ENCODE peak calls at places on chromosomes 3 and 15, in nine cellular contexts. H, W, M, L, O, I, X, Z and K are unnamed samples.

GRCh38 chr3:184559336-184559735 is 2.2 kb upstream of the EPHB3 start:
- DNase-seq in H (no peak), W (no peak), M (peak; percentile 93), L (no peak), O (no peak), I (no peak), X (no peak), Z (peak; percentile 60), K (no peak)

GRCh38 chr3:71797455-71797854 is 12.5 kb upstream of the PROK2 start:
- DNase-seq in H (no peak), W (no peak), M (no peak), L (no peak), O (no peak), I (no peak), X (no peak), Z (no peak), K (no peak)

GRCh38 chr3:115423170-115423569 is 200.1 kb upstream of the GAP43 start:
- DNase-seq in H (no peak), W (no peak), M (no peak), L (no peak), O (no peak), I (no peak), X (no peak), Z (no peak), K (no peak)

GRCh38 chr3:108062051-108062450 is 28.8 kb downstream of the CD47 start:
- DNase-seq in H (no peak), W (no peak), M (no peak), L (no peak), O (peak; percentile 78), I (no peak), X (no peak), Z (no peak), K (peak; percentile 11)

GRCh38 chr3:161915283-161915682 is 418.7 kb downstream of the OTOL1 start:
- DNase-seq in H (no peak), W (no peak), M (peak; percentile 31), L (no peak), O (peak; percentile 33), I (no peak), X (no peak), Z (no peak), K (no peak)

GRCh38 chr3:9180764-9181117 is 68.7 kb downstream of the SRGAP3 start:
- DNase-seq in H (no peak), W (no peak), M (no peak), L (no peak), O (peak; percentile 53), I (no peak), X (no peak), Z (no peak), K (no peak)

GRCh38 chr3:129745253-129745652 is 138.8 kb upstream of the PLXND1 start:
- DNase-seq in H (no peak), W (no peak), M (no peak), L (no peak), O (no peak), I (no peak), X (no peak), Z (no peak), K (no peak)

GRCh38 chr3:148958681-148959080 is 32.7 kb upstream of the GYG1 start:
- DNase-seq in H (no peak), W (no peak), M (no peak), L (no peak), O (no peak), I (no peak), X (no peak), Z (no peak), K (no peak)

GRCh38 chr3:78857494-78858111 is 910.2 kb downstream of the ROBO1 start:
- DNase-seq in H (peak; percentile 22), W (no peak), M (no peak), L (peak; percentile 3), O (no peak), I (no peak), X (no peak), Z (no peak), K (no peak)

GRCh38 chr3:19711160-19711782 is 222.7 kb downstream of the EFHB start:
- DNase-seq in H (no peak), W (no peak), M (no peak), L (no peak), O (no peak), I (no peak), X (no peak), Z (no peak), K (no peak)

GRCh38 chr15:52520421-52520820 is 8.3 kb downstream of the MYO5A start:
- DNase-seq in H (no peak), W (no peak), M (no peak), L (no peak), O (no peak), I (no peak), X (no peak), Z (peak; percentile 67), K (no peak)

GRCh38 chr15:99477745-99478525 is 87.8 kb upstream of the MEF2A start:
- DNase-seq in H (no peak), W (no peak), M (no peak), L (no peak), O (peak; percentile 18), I (no peak), X (no peak), Z (peak; percentile 65), K (no peak)

GRCh38 chr3:158731938-158732855 is at the start of gene RARRES1:
- DNase-seq in H (no peak), W (peak; percentile 39), M (peak; percentile 10), L (peak; percentile 50), O (no peak), I (peak; percentile 32), X (no peak), Z (no peak), K (peak; percentile 84)

GRCh38 chr15:73930371-73930770 is 4.1 kb downstream of the LOXL1 start:
- DNase-seq in H (no peak), W (no peak), M (no peak), L (peak; percentile 92), O (no peak), I (no peak), X (no peak), Z (no peak), K (no peak)

GRCh38 chr3:115804722-115805121 is 181.4 kb downstream of the GAP43 start:
- DNase-seq in H (no peak), W (no peak), M (no peak), L (peak; percentile 91), O (no peak), I (no peak), X (no peak), Z (no peak), K (no peak)

GRCh38 chr3:14452676-14453367 is 50.4 kb downstream of the SLC6A6 start:
- DNase-seq in H (peak; percentile 70), W (no peak), M (peak; percentile 96), L (peak; percentile 95), O (no peak), I (peak; percentile 90), X (no peak), Z (no peak), K (no peak)

GRCh38 chr3:42288385-42288784 is 22.4 kb upstream of the CCK start:
- DNase-seq in H (no peak), W (no peak), M (no peak), L (no peak), O (no peak), I (no peak), X (no peak), Z (no peak), K (no peak)

GRCh38 chr3:193912621-193913178 is 223.2 kb upstream of the HES1 start:
- DNase-seq in H (no peak), W (no peak), M (no peak), L (no peak), O (no peak), I (no peak), X (no peak), Z (no peak), K (no peak)

GRCh38 chr3:60013241-60013640 is 963.4 kb upstream of the CFAP20DC start:
- DNase-seq in H (no peak), W (no peak), M (no peak), L (peak; percentile 17), O (no peak), I (no peak), X (no peak), Z (no peak), K (no peak)

GRCh38 chr3:111534701-111535100 is 7.3 kb upstream of the CD96 start:
- DNase-seq in H (no peak), W (no peak), M (no peak), L (peak; percentile 89), O (no peak), I (no peak), X (no peak), Z (no peak), K (no peak)

GRCh38 chr15:23866832-23867231 is 179.7 kb upstream of the NDN start:
- DNase-seq in H (no peak), W (no peak), M (no peak), L (no peak), O (peak; percentile 35), I (peak; percentile 30), X (no peak), Z (peak; percentile 24), K (no peak)